ENCODE peak calls at places on chromosomes 12 and 14, in eight cellular contexts. M, I, U, D, C, O, H and E are unnamed samples.

GRCh38 chr12:65895759-65896656 is 71.7 kb downstream of the HMGA2 start:
- DNase-seq in M (no peak), I (no peak), U (no peak), D (no peak), C (no peak), O (peak; percentile 44), H (peak; percentile 53), E (no peak)

GRCh38 chr14:45679852-45680251 is 426.9 kb upstream of the MIS18BP1 start:
- DNase-seq in M (no peak), I (peak; percentile 9), U (peak; percentile 72), D (no peak), C (no peak), O (peak; percentile 80), H (peak; percentile 83), E (no peak)

GRCh38 chr12:3489057-3489456 is 1.9 kb upstream of the PRMT8 start:
- DNase-seq in M (no peak), I (no peak), U (peak; percentile 39), D (no peak), C (no peak), O (no peak), H (no peak), E (no peak)

GRCh38 chr14:26839481-26839880 is 241.6 kb upstream of the NOVA1 start:
- DNase-seq in M (no peak), I (no peak), U (peak; percentile 4), D (no peak), C (no peak), O (no peak), H (no peak), E (no peak)

GRCh38 chr12:103928736-103929050 is 1.5 kb upstream of the HSP90B1 start:
- DNase-seq in M (peak; percentile 70), I (no peak), U (no peak), D (no peak), C (no peak), O (no peak), H (no peak), E (no peak)

GRCh38 chr14:22276913-22277816 is 311.9 kb downstream of the DAD1 start:
- DNase-seq in M (no peak), I (no peak), U (peak; percentile 30), D (no peak), C (no peak), O (no peak), H (peak; percentile 6), E (no peak)

GRCh38 chr12:52327086-52327829 is 6.1 kb upstream of the KRT83 start:
- DNase-seq in M (peak; percentile 87), I (peak; percentile 86), U (peak; percentile 94), D (peak; percentile 78), C (peak; percentile 64), O (peak; percentile 40), H (peak; percentile 82), E (peak; percentile 76)

GRCh38 chr12:16329594-16329993 is 17.9 kb upstream of the MGST1 start:
- DNase-seq in M (no peak), I (no peak), U (no peak), D (no peak), C (no peak), O (no peak), H (no peak), E (no peak)

GRCh38 chr14:94485944-94486841 is 10.2 kb upstream of the SERPINA9 start:
- DNase-seq in M (peak; percentile 41), I (peak; percentile 6), U (peak; percentile 75), D (peak; percentile 43), C (no peak), O (no peak), H (peak; percentile 57), E (peak; percentile 33)

GRCh38 chr14:96352708-96353107 is 10.4 kb downstream of the ATG2B start:
- DNase-seq in M (no peak), I (no peak), U (no peak), D (no peak), C (no peak), O (no peak), H (no peak), E (no peak)

GRCh38 chr12:93990832-93991748 is 157.3 kb upstream of the PLXNC1 start:
- DNase-seq in M (no peak), I (no peak), U (peak; percentile 86), D (no peak), C (no peak), O (no peak), H (no peak), E (peak; percentile 75)

GRCh38 chr14:25765909-25766308 is 716.0 kb upstream of the STXBP6 start:
- DNase-seq in M (no peak), I (no peak), U (no peak), D (no peak), C (no peak), O (no peak), H (no peak), E (no peak)

GRCh38 chr12:21546721-21547120 is 20.6 kb downstream of the SPX start:
- DNase-seq in M (no peak), I (no peak), U (no peak), D (no peak), C (no peak), O (no peak), H (peak; percentile 30), E (no peak)

GRCh38 chr14:88868558-88869159 is 44.2 kb downstream of the TTC8 start:
- DNase-seq in M (no peak), I (no peak), U (peak; percentile 35), D (no peak), C (no peak), O (no peak), H (no peak), E (no peak)

DNA sequence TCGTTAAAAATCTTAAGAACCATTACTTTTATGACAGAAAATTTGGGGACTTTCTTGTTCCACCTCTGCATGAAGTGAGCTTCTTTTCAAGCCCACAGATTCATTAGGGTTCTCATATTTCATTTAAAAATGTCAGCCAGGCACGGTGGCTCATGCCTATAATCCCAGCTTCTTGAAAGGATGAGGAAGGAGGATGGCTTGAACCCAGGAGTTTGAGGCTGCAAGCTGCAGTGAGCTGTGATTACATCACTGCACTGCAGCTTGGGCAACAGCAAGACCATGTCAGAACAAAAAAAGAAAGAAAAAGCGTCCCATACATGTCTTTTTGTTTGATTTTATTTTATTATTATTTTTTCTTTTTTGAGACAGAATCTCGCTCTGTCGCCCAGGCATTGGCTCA is 43.4 kb upstream of the ATF1 start:
- DNase-seq in M (no peak), I (no peak), U (no peak), D (no peak), C (no peak), O (no peak), H (no peak), E (no peak)
- H3K27ac ChIP-seq in M (no peak overlapping the region), I (no peak overlapping the region), U (no peak overlapping the region), D (no peak overlapping the region), C (no peak overlapping the region), O (no peak overlapping the region), H (no peak overlapping the region), E (no peak overlapping the region)

DNA sequence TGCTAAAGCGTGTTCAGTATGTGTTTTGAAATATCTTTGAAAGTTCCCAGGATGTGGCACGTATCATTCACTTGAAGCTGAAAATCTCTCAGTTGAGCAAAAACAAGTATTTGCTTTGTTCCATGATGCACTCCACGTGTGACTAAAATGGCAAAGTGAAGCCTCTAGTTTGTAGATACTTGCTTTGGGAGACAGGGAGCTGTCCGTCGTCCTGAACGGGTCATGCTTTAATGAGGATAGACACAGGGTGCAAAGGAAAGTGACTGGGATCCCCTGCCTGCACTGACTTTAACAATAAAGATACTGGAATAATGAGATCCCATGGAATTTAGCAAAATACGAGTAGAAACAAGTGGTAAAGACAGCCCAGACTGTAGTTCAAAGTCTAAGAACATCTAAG is 991.4 kb downstream of the NRXN3 start:
- DNase-seq in M (no peak), I (peak; percentile 1), U (peak; percentile 18), D (peak; percentile 6), C (no peak), O (no peak), H (no peak), E (no peak)
- H3K9me3 ChIP-seq in M (no peaks in the 10 kb centered on the region), I (no peaks in the 10 kb centered on the region), U (no peaks in the 10 kb centered on the region), D (no peaks in the 10 kb centered on the region), C (no peaks in the 10 kb centered on the region), O (no peaks in the 10 kb centered on the region), H (no peaks in the 10 kb centered on the region), E (no peaks in the 10 kb centered on the region)

GRCh38 chr14:76941544-76942287 is 86.8 kb downstream of the IRF2BPL start:
- DNase-seq in M (no peak), I (no peak), U (no peak), D (no peak), C (no peak), O (no peak), H (no peak), E (no peak)

GRCh38 chr14:76940057-76940456 is 88.5 kb downstream of the IRF2BPL start:
- DNase-seq in M (no peak), I (no peak), U (no peak), D (no peak), C (no peak), O (no peak), H (no peak), E (no peak)

GRCh38 chr14:76943072-76943471 is 85.4 kb downstream of the IRF2BPL start:
- DNase-seq in M (no peak), I (no peak), U (no peak), D (no peak), C (no peak), O (no peak), H (no peak), E (no peak)

GRCh38 chr14:76939015-76939742 is 89.3 kb downstream of the IRF2BPL start:
- DNase-seq in M (no peak), I (no peak), U (no peak), D (no peak), C (no peak), O (no peak), H (no peak), E (no peak)

DNA sequence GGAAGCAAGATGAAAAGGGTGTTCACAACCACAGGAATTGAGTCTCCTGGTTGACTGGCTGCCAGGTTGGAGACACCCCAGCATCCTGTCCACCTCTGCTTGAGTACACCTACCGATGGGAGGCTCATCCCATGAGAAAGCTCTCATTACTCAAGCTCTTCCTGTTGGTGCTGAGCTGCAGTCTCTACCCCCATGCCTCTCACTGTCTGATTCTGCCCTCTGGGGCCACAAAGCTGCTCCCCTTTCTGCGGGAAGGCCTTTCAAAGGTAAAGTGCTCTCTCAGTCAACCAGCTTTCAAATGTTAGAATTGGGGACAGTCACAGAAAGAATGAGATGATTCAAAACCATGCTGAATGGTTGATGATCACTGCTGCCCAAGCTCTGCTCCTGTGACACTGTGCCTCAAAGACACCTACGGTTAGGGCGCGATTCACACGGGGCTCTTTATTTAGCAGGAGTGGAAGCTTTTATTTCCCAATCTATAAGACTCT is 86.2 kb downstream of the IRF2BPL start:
- DNase-seq in M (no peak), I (no peak), U (no peak), D (no peak), C (no peak), O (no peak), H (no peak), E (no peak)
- H3K36me3 ChIP-seq in M (no peaks in the 10 kb centered on the region), I (no peaks in the 10 kb centered on the region), U (no peaks in the 10 kb centered on the region), D (no peaks in the 10 kb centered on the region), C (no peaks in the 10 kb centered on the region), O (no peaks in the 10 kb centered on the region), H (no peaks in the 10 kb centered on the region), E (no peaks in the 10 kb centered on the region)

DNA sequence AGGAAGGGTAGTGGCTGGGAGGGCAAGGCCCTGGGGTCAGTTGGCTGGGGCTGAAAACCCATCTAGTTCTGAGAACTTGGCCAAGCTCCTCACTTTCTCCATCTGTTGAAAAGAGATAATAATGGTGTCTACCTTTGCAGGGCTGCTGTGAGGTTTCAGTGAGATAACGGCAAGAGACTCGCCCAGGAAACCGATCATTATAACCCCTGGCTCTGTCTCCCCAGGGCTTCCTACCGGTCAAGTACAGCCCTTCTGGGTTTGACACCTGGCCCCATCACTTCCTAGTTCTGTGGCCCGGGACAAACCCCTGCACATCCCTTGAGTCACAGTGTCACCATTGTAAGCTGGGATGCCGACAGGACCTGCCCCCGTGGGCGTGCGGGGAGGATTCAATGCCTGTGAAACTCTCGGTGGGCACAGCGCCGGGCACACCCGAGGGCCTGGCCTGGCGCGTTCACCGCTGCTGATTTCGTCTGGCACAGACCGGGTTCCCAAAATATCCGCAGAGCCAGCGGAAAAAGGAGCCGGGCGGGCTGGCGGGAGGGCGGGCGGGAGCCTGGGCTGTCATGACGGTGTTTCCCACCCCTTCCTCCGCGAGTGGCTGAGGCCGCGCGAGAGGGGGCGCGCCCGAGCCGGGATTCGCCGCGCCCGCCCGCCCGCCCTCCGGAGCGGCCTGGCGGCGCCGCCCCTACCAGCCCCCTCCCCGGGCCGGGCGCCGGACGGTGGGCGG is 4.5 kb downstream of the KMT5A start:
- DNase-seq in M (peak; percentile 82), I (peak; percentile 74), U (peak; percentile 88), D (peak; percentile 81), C (peak; percentile 40), O (no peak), H (peak; percentile 50), E (peak; percentile 65)
- H3K27ac ChIP-seq in M (peak overlapping the region; percentile 87), I (peak overlapping the region; percentile 35), U (peak overlapping the region; percentile 86), D (peak overlapping the region; percentile 81), C (peak overlapping the region; percentile 97), O (peak overlapping the region; percentile 60), H (peak overlapping the region; percentile 67), E (peak overlapping the region; percentile 68)